ENCODE peak calls at places on chromosomes 7 and 10, in eight cellular contexts. H is cardiac muscle cell; B is stimulated activated CD4-positive, alpha-beta T cell treated with anti-CD3 and anti-CD28 coated beads, Interleukin-15, amount 100 ng/mL, for 48 hours; E is neuronal stem cell; P is neural crest cell; T is CD4-positive, CD25-positive, alpha-beta regulatory T cell; X is HCEC 1CT; G is NCI-H2081. V is an unnamed sample.

GRCh38 chr7:45525057-45525456 is 49.1 kb upstream of the ADCY1 start:
- DNase-seq in H (no peak), B (no peak), E (no peak), P (no peak), T (no peak), X (no peak), G (no peak), V (no peak)

GRCh38 chr7:77351539-77352004 is 64.6 kb downstream of the GSAP start:
- DNase-seq in H (no peak), B (no peak), E (no peak), P (no peak), T (peak; percentile 15), X (no peak), G (no peak), V (no peak)

GRCh38 chr10:13787015-13787421 is 200.3 kb downstream of the PRPF18 start:
- DNase-seq in H (peak; percentile 85), B (peak; percentile 59), E (no peak), P (no peak), T (peak; percentile 74), X (no peak), G (no peak), V (no peak)

GRCh38 chr7:41058986-41059741 is 643.7 kb downstream of the INHBA start:
- DNase-seq in H (peak; percentile 18), B (no peak), E (no peak), P (no peak), T (no peak), X (no peak), G (peak; percentile 18), V (no peak)

GRCh38 chr10:69179743-69180524 is at the start of gene SUPV3L1:
- DNase-seq in H (peak; percentile 98), B (peak; percentile 83), E (peak; percentile 89), P (peak; percentile 85), T (peak; percentile 77), X (peak; percentile 97), G (peak; percentile 92), V (peak; percentile 99)

GRCh38 chr10:112394475-112394875 is 20.6 kb downstream of the ACSL5 start:
- DNase-seq in H (no peak), B (no peak), E (no peak), P (no peak), T (no peak), X (no peak), G (no peak), V (no peak)

GRCh38 chr7:129122086-129122750 is 22.3 kb upstream of the TSPAN33 start:
- DNase-seq in H (peak; percentile 12), B (no peak), E (no peak), P (no peak), T (no peak), X (no peak), G (no peak), V (no peak)

GRCh38 chr10:13977861-13978843 is 352.6 kb downstream of the FRMD4A start:
- DNase-seq in H (peak; percentile 90), B (no peak), E (no peak), P (no peak), T (no peak), X (peak; percentile 98), G (no peak), V (no peak)

GRCh38 chr10:1715821-1716220 is 21.5 kb downstream of the ADARB2 start:
- DNase-seq in H (no peak), B (peak; percentile 33), E (no peak), P (peak; percentile 37), T (no peak), X (no peak), G (no peak), V (no peak)

GRCh38 chr10:2137549-2138174 is 400.3 kb upstream of the ADARB2 start:
- DNase-seq in H (no peak), B (no peak), E (peak; percentile 21), P (no peak), T (no peak), X (no peak), G (peak; percentile 27), V (peak; percentile 12)